ENCODE peak calls at places on chromosomes 6 and 20, in eight cellular contexts. W is neural progenitor cell; T is CD4-positive, alpha-beta memory T cell; C is mesenchymal stem cell; A is astrocyte of the spinal cord; G is cardiac fibroblast; F is GM06990; V is HCT116. Q is an unnamed sample.

GRCh38 chr6:101396552-101397173 is 3.2 kb downstream of the GRIK2 start:
- DNase-seq in W (peak; percentile 83), F (no peak), V (no peak), T (peak; percentile 6), A (peak; percentile 65), G (peak; percentile 72), C (peak; percentile 65), Q (peak; percentile 56)

GRCh38 chr6:35487653-35488516 is 9.0 kb downstream of the TEAD3 start:
- DNase-seq in G (peak; percentile 50), A (peak; percentile 35), T (no peak), C (no peak), W (peak; percentile 34), V (no peak), F (no peak), Q (peak; percentile 76)

GRCh38 chr6:155224031-155224451 is 39.8 kb upstream of the CLDN20 start:
- DNase-seq in T (peak; percentile 15), C (peak; percentile 89), G (peak; percentile 94), F (peak; percentile 70), A (peak; percentile 93), V (peak; percentile 73), W (no peak), Q (peak; percentile 83)

GRCh38 chr6:132401120-132401940 is at the start of gene MOXD1:
- DNase-seq in C (peak; percentile 58), T (no peak), V (no peak), W (peak; percentile 84), G (peak; percentile 54), A (no peak), F (peak; percentile 64), Q (peak; percentile 22)

GRCh38 chr6:136609878-136610706 is 59.9 kb upstream of the MAP7 start:
- DNase-seq in W (no peak), V (peak; percentile 98), A (peak; percentile 99), G (peak; percentile 99), F (no peak), T (no peak), C (peak; percentile 100), Q (peak; percentile 100)

GRCh38 chr6:93849857-93850256 is 430.5 kb upstream of the EPHA7 start:
- DNase-seq in V (no peak), G (no peak), T (no peak), W (no peak), C (peak; percentile 50), A (peak; percentile 46), F (no peak), Q (no peak)

GRCh38 chr6:63424636-63425035 is 104.9 kb upstream of the LGSN start:
- DNase-seq in G (no peak), W (no peak), T (no peak), C (no peak), F (no peak), A (no peak), V (no peak), Q (no peak)

GRCh38 chr6:63440057-63440456 is 120.3 kb upstream of the LGSN start:
- DNase-seq in G (no peak), T (no peak), F (no peak), V (no peak), A (no peak), W (no peak), C (no peak), Q (no peak)

GRCh38 chr6:2940851-2941250 is 30.5 kb downstream of the SERPINB6 start:
- DNase-seq in G (no peak), W (no peak), T (no peak), F (no peak), A (no peak), V (no peak), C (no peak), Q (no peak)

GRCh38 chr6:19691465-19692167 is 145.6 kb upstream of the ID4 start:
- DNase-seq in F (no peak), G (no peak), W (peak; percentile 83), C (no peak), V (no peak), A (no peak), T (no peak), Q (no peak)

GRCh38 chr6:16148498-16148897 is 19.6 kb downstream of the MYLIP start:
- DNase-seq in C (no peak), T (no peak), A (no peak), W (no peak), V (no peak), F (no peak), G (no peak), Q (no peak)

GRCh38 chr20:13800728-13801134 is 15.9 kb downstream of the NDUFAF5 start:
- DNase-seq in F (no peak), G (peak; percentile 86), V (no peak), W (no peak), A (peak; percentile 91), C (peak; percentile 65), T (no peak), Q (peak; percentile 92)

GRCh38 chr6:2913621-2914317 is 10.7 kb upstream of the SERPINB9 start:
- DNase-seq in T (no peak), F (no peak), A (no peak), W (no peak), C (no peak), V (no peak), G (no peak), Q (no peak)

GRCh38 chr6:44590471-44590870 is 203.0 kb downstream of the CDC5L start:
- DNase-seq in W (no peak), G (no peak), C (no peak), T (no peak), V (no peak), A (no peak), F (no peak), Q (no peak)

GRCh38 chr6:157139054-157139708 is 184.1 kb downstream of the TMEM242 start:
- DNase-seq in W (peak; percentile 46), C (no peak), G (no peak), T (no peak), A (no peak), F (no peak), V (no peak), Q (no peak)

GRCh38 chr20:48827880-48828733 is at the start of gene PREX1:
- DNase-seq in G (peak; percentile 75), C (peak; percentile 59), W (peak; percentile 91), T (peak; percentile 89), A (peak; percentile 84), V (no peak), F (peak; percentile 95), Q (peak; percentile 82)

GRCh38 chr6:170238741-170239565 is 51.9 kb downstream of the DLL1 start:
- DNase-seq in W (no peak), A (no peak), T (no peak), C (no peak), V (no peak), G (no peak), F (no peak), Q (no peak)

DNA sequence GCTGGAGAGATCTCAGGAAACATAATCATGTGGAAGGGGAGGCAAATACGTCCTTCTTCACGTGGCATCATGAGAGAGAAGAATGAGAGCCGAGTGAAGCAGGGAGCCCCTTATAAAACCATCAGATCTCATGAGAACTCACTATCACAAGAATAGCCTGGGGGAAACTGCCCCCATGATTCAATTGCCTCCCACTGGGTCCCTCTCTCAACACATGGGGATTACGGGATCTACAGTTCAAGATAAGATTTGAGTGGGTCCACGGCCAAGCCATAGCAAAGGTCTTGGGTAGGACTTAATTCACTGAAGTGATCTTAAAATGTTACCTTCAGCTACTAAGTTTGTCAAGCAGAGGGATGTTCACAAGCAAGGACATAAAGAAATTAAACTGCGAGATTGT is 162.2 kb downstream of the ADGRG6 start:
- DNase-seq in F (no peak), T (no peak), W (no peak), A (no peak), C (no peak), V (no peak), G (no peak), Q (no peak)
- H3K4me3 ChIP-seq in F (no peak overlapping the region), T (no peak overlapping the region), W (no peak overlapping the region), A (no peak overlapping the region), C (no peak overlapping the region), V (no peak overlapping the region), G (no peak overlapping the region), Q (no peak overlapping the region)

GRCh38 chr20:11401988-11402387 is 515.7 kb upstream of the BTBD3 start:
- DNase-seq in C (no peak), T (no peak), G (no peak), A (no peak), F (no peak), V (no peak), W (no peak), Q (no peak)
- H3K4me3 ChIP-seq in C (no peak overlapping the region), T (no peak overlapping the region), G (no peak overlapping the region), A (no peak overlapping the region), F (peak overlapping the region; percentile 44), V (no peak overlapping the region), W (no peak overlapping the region), Q (no peak overlapping the region)

GRCh38 chr6:6915219-6915618 is 192.5 kb upstream of the RREB1 start:
- DNase-seq in G (peak; percentile 24), V (no peak), T (no peak), C (no peak), A (peak; percentile 9), W (no peak), F (no peak), Q (no peak)
- H3K4me3 ChIP-seq in G (peak overlapping the region; percentile 15), V (no peak overlapping the region), T (no peak overlapping the region), C (peak overlapping the region; percentile 67), A (no peak overlapping the region), W (no peak overlapping the region), F (no peak overlapping the region), Q (peak overlapping the region; percentile 11)

GRCh38 chr6:29826271-29826670 is 1.4 kb upstream of the HLA-G start:
- DNase-seq in W (no peak), F (no peak), G (peak; percentile 15), V (no peak), T (no peak), A (no peak), C (no peak), Q (no peak)

GRCh38 chr6:29829766-29830165 is 2.1 kb downstream of the HLA-G start:
- DNase-seq in C (no peak), A (no peak), F (no peak), W (no peak), T (no peak), V (no peak), G (no peak), Q (no peak)

GRCh38 chr6:29828471-29828797 is 809 bp downstream of the HLA-G start:
- DNase-seq in A (no peak), T (no peak), V (no peak), C (no peak), F (no peak), W (peak; percentile 33), G (no peak), Q (no peak)

GRCh38 chr6:29825848-29826247 is 1.8 kb upstream of the HLA-G start:
- DNase-seq in W (no peak), F (no peak), A (no peak), V (no peak), C (no peak), G (no peak), T (no peak), Q (no peak)

DNA sequence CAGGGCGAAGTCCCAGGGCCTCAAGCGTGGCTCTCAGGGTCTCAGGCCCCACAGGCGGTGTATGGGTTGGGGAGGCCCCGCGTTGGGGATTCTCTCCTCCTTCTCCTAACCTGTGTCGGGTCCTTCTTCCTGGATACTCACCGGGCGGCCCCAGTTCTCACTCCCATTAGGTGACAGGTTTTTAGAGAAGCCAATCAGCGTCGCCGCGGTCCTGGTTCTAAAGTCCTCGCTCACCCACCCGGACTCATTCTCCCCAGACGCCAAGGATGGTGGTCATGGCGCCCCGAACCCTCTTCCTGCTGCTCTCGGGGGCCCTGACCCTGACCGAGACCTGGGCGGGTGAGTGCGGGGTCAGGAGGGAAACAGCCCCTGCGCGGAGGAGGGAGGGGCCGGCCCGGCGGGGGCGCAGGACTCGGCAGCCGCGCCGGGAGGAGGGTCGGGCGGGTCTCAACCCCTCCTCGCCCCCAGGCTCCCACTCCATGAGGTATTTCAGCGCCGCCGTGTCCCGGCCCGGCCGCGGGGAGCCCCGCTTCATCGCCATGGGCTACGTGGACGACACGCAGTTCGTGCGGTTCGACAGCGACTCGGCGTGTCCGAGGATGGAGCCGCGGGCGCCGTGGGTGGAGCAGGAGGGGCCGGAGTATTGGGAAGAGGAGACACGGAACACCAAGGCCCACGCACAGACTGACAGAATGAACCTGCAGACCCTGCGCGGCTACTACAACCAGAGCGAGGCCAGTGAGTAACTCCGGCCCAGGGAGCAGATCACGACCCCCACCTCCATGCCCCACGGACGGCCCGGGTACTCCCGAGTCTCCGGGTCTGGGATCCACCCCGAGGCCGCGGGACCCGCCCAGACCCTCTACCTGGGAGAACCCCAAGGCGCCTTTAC is at the start of gene HLA-G:
- DNase-seq in F (no peak), G (no peak), A (no peak), T (no peak), W (peak; percentile 16), C (no peak), V (no peak), Q (no peak)
- H3K4me3 ChIP-seq in F (peak within 1 kb of the TSS; percentile 58), G (no peak within 1 kb of the TSS), A (no peak within 1 kb of the TSS), T (peak within 1 kb of the TSS; percentile 28), W (peak within 1 kb of the TSS; percentile 47), C (peak within 1 kb of the TSS; percentile 63), V (no peak within 1 kb of the TSS), Q (no peak within 1 kb of the TSS)